ENCODE peak calls at places on chromosomes 12 and 14, in nine cellular contexts. One of them, this sample, is unnamed.

GRCh38 chr14:69017706-69018105 is 38.6 kb upstream of the ACTN1 start:
- DNase-seq in AG04449: no peak
- DNase-seq in epithelial cell of esophagus: no peak
- DNase-seq in Kasumi-1: no peak
- DNase-seq in HuH-7: no peak
- DNase-seq in CD4-positive, alpha-beta T cell: no peak
- DNase-seq in activated T-cell treated with anti-CD3 and anti-CD28 coated beads for 4 hours: no peak
- DNase-seq in omental fat pad: no peak
- DNase-seq in esophagus squamous epithelium: no peak
- DNase-seq in this sample: no peak

GRCh38 chr12:124392271-124392990 is 97.5 kb downstream of the RFLNA start:
- DNase-seq in AG04449: no peak
- DNase-seq in epithelial cell of esophagus: no peak
- DNase-seq in HuH-7: peak; percentile 36
- DNase-seq in CD4-positive, alpha-beta T cell: no peak
- DNase-seq in omental fat pad: no peak
- DNase-seq in activated T-cell treated with anti-CD3 and anti-CD28 coated beads for 4 hours: no peak
- DNase-seq in esophagus squamous epithelium: no peak
- DNase-seq in Kasumi-1: peak; percentile 45
- DNase-seq in this sample: no peak

GRCh38 chr12:66191547-66192126 is 2.6 kb downstream of the IRAK3 start:
- DNase-seq in HuH-7: peak; percentile 52
- DNase-seq in esophagus squamous epithelium: no peak
- DNase-seq in Kasumi-1: no peak
- DNase-seq in AG04449: no peak
- DNase-seq in activated T-cell treated with anti-CD3 and anti-CD28 coated beads for 4 hours: no peak
- DNase-seq in CD4-positive, alpha-beta T cell: no peak
- DNase-seq in epithelial cell of esophagus: no peak
- DNase-seq in omental fat pad: no peak
- DNase-seq in this sample: no peak

GRCh38 chr14:88611878-88612277 is 49.0 kb downstream of the ZC3H14 start:
- DNase-seq in omental fat pad: no peak
- DNase-seq in epithelial cell of esophagus: no peak
- DNase-seq in esophagus squamous epithelium: no peak
- DNase-seq in Kasumi-1: no peak
- DNase-seq in activated T-cell treated with anti-CD3 and anti-CD28 coated beads for 4 hours: no peak
- DNase-seq in AG04449: no peak
- DNase-seq in CD4-positive, alpha-beta T cell: no peak
- DNase-seq in HuH-7: no peak
- DNase-seq in this sample: no peak

GRCh38 chr12:113610698-113611097 is 139.0 kb upstream of the LHX5 start:
- DNase-seq in HuH-7: no peak
- DNase-seq in omental fat pad: no peak
- DNase-seq in esophagus squamous epithelium: no peak
- DNase-seq in CD4-positive, alpha-beta T cell: no peak
- DNase-seq in Kasumi-1: no peak
- DNase-seq in activated T-cell treated with anti-CD3 and anti-CD28 coated beads for 4 hours: no peak
- DNase-seq in epithelial cell of esophagus: no peak
- DNase-seq in AG04449: no peak
- DNase-seq in this sample: no peak

GRCh38 chr12:102427542-102427923 is 52.8 kb downstream of the IGF1 start:
- DNase-seq in AG04449: no peak
- DNase-seq in esophagus squamous epithelium: no peak
- DNase-seq in activated T-cell treated with anti-CD3 and anti-CD28 coated beads for 4 hours: no peak
- DNase-seq in HuH-7: no peak
- DNase-seq in Kasumi-1: no peak
- DNase-seq in omental fat pad: no peak
- DNase-seq in CD4-positive, alpha-beta T cell: no peak
- DNase-seq in epithelial cell of esophagus: no peak
- DNase-seq in this sample: no peak

GRCh38 chr12:53005215-53005985 is 856 bp upstream of the EIF4B start:
- DNase-seq in esophagus squamous epithelium: no peak
- DNase-seq in activated T-cell treated with anti-CD3 and anti-CD28 coated beads for 4 hours: peak; percentile 5
- DNase-seq in omental fat pad: no peak
- DNase-seq in Kasumi-1: no peak
- DNase-seq in epithelial cell of esophagus: no peak
- DNase-seq in CD4-positive, alpha-beta T cell: no peak
- DNase-seq in HuH-7: no peak
- DNase-seq in AG04449: no peak
- DNase-seq in this sample: no peak

GRCh38 chr12:51905507-51906438 is 1.5 kb upstream of the ACVRL1 start:
- DNase-seq in Kasumi-1: no peak
- DNase-seq in CD4-positive, alpha-beta T cell: no peak
- DNase-seq in AG04449: no peak
- DNase-seq in esophagus squamous epithelium: no peak
- DNase-seq in activated T-cell treated with anti-CD3 and anti-CD28 coated beads for 4 hours: no peak
- DNase-seq in epithelial cell of esophagus: no peak
- DNase-seq in HuH-7: no peak
- DNase-seq in omental fat pad: peak; percentile 70
- DNase-seq in this sample: no peak

GRCh38 chr14:38589747-38590350 is 334.0 kb upstream of the CLEC14A start:
- DNase-seq in HuH-7: no peak
- DNase-seq in Kasumi-1: no peak
- DNase-seq in AG04449: no peak
- DNase-seq in esophagus squamous epithelium: no peak
- DNase-seq in CD4-positive, alpha-beta T cell: no peak
- DNase-seq in omental fat pad: no peak
- DNase-seq in epithelial cell of esophagus: no peak
- DNase-seq in activated T-cell treated with anti-CD3 and anti-CD28 coated beads for 4 hours: no peak
- DNase-seq in this sample: no peak

GRCh38 chr12:12881495-12881894 is 9.9 kb upstream of the GPRC5A start:
- DNase-seq in esophagus squamous epithelium: no peak
- DNase-seq in CD4-positive, alpha-beta T cell: no peak
- DNase-seq in AG04449: no peak
- DNase-seq in activated T-cell treated with anti-CD3 and anti-CD28 coated beads for 4 hours: no peak
- DNase-seq in HuH-7: no peak
- DNase-seq in Kasumi-1: no peak
- DNase-seq in omental fat pad: no peak
- DNase-seq in epithelial cell of esophagus: peak; percentile 80
- DNase-seq in this sample: no peak

GRCh38 chr12:6052940-6053329 is 71.5 kb downstream of the VWF start:
- DNase-seq in Kasumi-1: no peak
- DNase-seq in omental fat pad: no peak
- DNase-seq in epithelial cell of esophagus: no peak
- DNase-seq in AG04449: no peak
- DNase-seq in esophagus squamous epithelium: no peak
- DNase-seq in HuH-7: no peak
- DNase-seq in activated T-cell treated with anti-CD3 and anti-CD28 coated beads for 4 hours: no peak
- DNase-seq in CD4-positive, alpha-beta T cell: no peak
- DNase-seq in this sample: no peak

GRCh38 chr12:68794653-68795253 is 13.2 kb upstream of the MDM2 start:
- DNase-seq in epithelial cell of esophagus: peak; percentile 91
- DNase-seq in AG04449: no peak
- DNase-seq in HuH-7: no peak
- DNase-seq in omental fat pad: no peak
- DNase-seq in activated T-cell treated with anti-CD3 and anti-CD28 coated beads for 4 hours: no peak
- DNase-seq in CD4-positive, alpha-beta T cell: no peak
- DNase-seq in Kasumi-1: no peak
- DNase-seq in esophagus squamous epithelium: no peak
- DNase-seq in this sample: no peak

GRCh38 chr12:56988207-56988739 is 18.1 kb downstream of the ZBTB39 start:
- DNase-seq in epithelial cell of esophagus: no peak
- DNase-seq in HuH-7: no peak
- DNase-seq in CD4-positive, alpha-beta T cell: no peak
- DNase-seq in activated T-cell treated with anti-CD3 and anti-CD28 coated beads for 4 hours: no peak
- DNase-seq in Kasumi-1: peak; percentile 96
- DNase-seq in esophagus squamous epithelium: no peak
- DNase-seq in omental fat pad: no peak
- DNase-seq in AG04449: no peak
- DNase-seq in this sample: no peak

GRCh38 chr14:100488057-100488456 is 99.2 kb downstream of the BEGAIN start:
- DNase-seq in AG04449: no peak
- DNase-seq in epithelial cell of esophagus: no peak
- DNase-seq in HuH-7: no peak
- DNase-seq in activated T-cell treated with anti-CD3 and anti-CD28 coated beads for 4 hours: no peak
- DNase-seq in omental fat pad: no peak
- DNase-seq in CD4-positive, alpha-beta T cell: no peak
- DNase-seq in Kasumi-1: no peak
- DNase-seq in esophagus squamous epithelium: no peak
- DNase-seq in this sample: no peak

GRCh38 chr12:75781532-75782046 is 250.0 kb downstream of the PHLDA1 start:
- DNase-seq in esophagus squamous epithelium: no peak
- DNase-seq in AG04449: no peak
- DNase-seq in omental fat pad: no peak
- DNase-seq in HuH-7: no peak
- DNase-seq in CD4-positive, alpha-beta T cell: no peak
- DNase-seq in epithelial cell of esophagus: peak; percentile 92
- DNase-seq in activated T-cell treated with anti-CD3 and anti-CD28 coated beads for 4 hours: no peak
- DNase-seq in Kasumi-1: no peak
- DNase-seq in this sample: no peak

GRCh38 chr12:47863985-47864384 is 40.8 kb downstream of the VDR start:
- DNase-seq in Kasumi-1: no peak
- DNase-seq in HuH-7: no peak
- DNase-seq in AG04449: no peak
- DNase-seq in activated T-cell treated with anti-CD3 and anti-CD28 coated beads for 4 hours: no peak
- DNase-seq in epithelial cell of esophagus: peak; percentile 32
- DNase-seq in esophagus squamous epithelium: no peak
- DNase-seq in omental fat pad: no peak
- DNase-seq in CD4-positive, alpha-beta T cell: no peak
- DNase-seq in this sample: no peak

GRCh38 chr12:26276709-26277108 is 81.3 kb downstream of the SSPN start:
- DNase-seq in AG04449: no peak
- DNase-seq in epithelial cell of esophagus: peak; percentile 21
- DNase-seq in esophagus squamous epithelium: no peak
- DNase-seq in Kasumi-1: no peak
- DNase-seq in activated T-cell treated with anti-CD3 and anti-CD28 coated beads for 4 hours: no peak
- DNase-seq in omental fat pad: no peak
- DNase-seq in CD4-positive, alpha-beta T cell: no peak
- DNase-seq in HuH-7: no peak
- DNase-seq in this sample: no peak

GRCh38 chr14:24312736-24313507 is 1.6 kb downstream of the LTB4R start:
- DNase-seq in esophagus squamous epithelium: no peak
- DNase-seq in epithelial cell of esophagus: no peak
- DNase-seq in CD4-positive, alpha-beta T cell: peak; percentile 10
- DNase-seq in activated T-cell treated with anti-CD3 and anti-CD28 coated beads for 4 hours: no peak
- DNase-seq in AG04449: no peak
- DNase-seq in omental fat pad: no peak
- DNase-seq in Kasumi-1: peak; percentile 89
- DNase-seq in HuH-7: no peak
- DNase-seq in this sample: no peak

GRCh38 chr12:46377678-46378077 is 5.1 kb upstream of the SLC38A2 start:
- DNase-seq in Kasumi-1: no peak
- DNase-seq in CD4-positive, alpha-beta T cell: no peak
- DNase-seq in HuH-7: no peak
- DNase-seq in AG04449: no peak
- DNase-seq in activated T-cell treated with anti-CD3 and anti-CD28 coated beads for 4 hours: no peak
- DNase-seq in esophagus squamous epithelium: no peak
- DNase-seq in omental fat pad: no peak
- DNase-seq in epithelial cell of esophagus: no peak
- DNase-seq in this sample: no peak

GRCh38 chr14:72543325-72543724 is 350.6 kb downstream of the DPF3 start:
- DNase-seq in CD4-positive, alpha-beta T cell: no peak
- DNase-seq in epithelial cell of esophagus: no peak
- DNase-seq in HuH-7: no peak
- DNase-seq in esophagus squamous epithelium: no peak
- DNase-seq in activated T-cell treated with anti-CD3 and anti-CD28 coated beads for 4 hours: no peak
- DNase-seq in Kasumi-1: no peak
- DNase-seq in omental fat pad: no peak
- DNase-seq in AG04449: no peak
- DNase-seq in this sample: no peak

GRCh38 chr12:6540181-6540877 is 6.0 kb downstream of the GAPDH start:
- DNase-seq in CD4-positive, alpha-beta T cell: peak; percentile 36
- DNase-seq in omental fat pad: peak; percentile 71
- DNase-seq in esophagus squamous epithelium: peak; percentile 41
- DNase-seq in activated T-cell treated with anti-CD3 and anti-CD28 coated beads for 4 hours: no peak
- DNase-seq in HuH-7: no peak
- DNase-seq in epithelial cell of esophagus: peak; percentile 99
- DNase-seq in AG04449: no peak
- DNase-seq in Kasumi-1: peak; percentile 35
- DNase-seq in this sample: peak; percentile 58

GRCh38 chr12:50614167-50614762 is 109.5 kb downstream of the DIP2B start:
- DNase-seq in CD4-positive, alpha-beta T cell: no peak
- DNase-seq in esophagus squamous epithelium: no peak
- DNase-seq in epithelial cell of esophagus: peak; percentile 88
- DNase-seq in omental fat pad: no peak
- DNase-seq in activated T-cell treated with anti-CD3 and anti-CD28 coated beads for 4 hours: no peak
- DNase-seq in HuH-7: no peak
- DNase-seq in Kasumi-1: no peak
- DNase-seq in AG04449: no peak
- DNase-seq in this sample: no peak

GRCh38 chr14:103628221-103628683 is 759 bp upstream of the KLC1 start:
- DNase-seq in omental fat pad: peak; percentile 50
- DNase-seq in epithelial cell of esophagus: peak; percentile 92
- DNase-seq in esophagus squamous epithelium: no peak
- DNase-seq in Kasumi-1: no peak
- DNase-seq in activated T-cell treated with anti-CD3 and anti-CD28 coated beads for 4 hours: no peak
- DNase-seq in HuH-7: peak; percentile 66
- DNase-seq in CD4-positive, alpha-beta T cell: no peak
- DNase-seq in AG04449: no peak
- DNase-seq in this sample: peak; percentile 59

GRCh38 chr12:12022306-12022931 is 48.3 kb upstream of the BCL2L14 start:
- DNase-seq in HuH-7: no peak
- DNase-seq in activated T-cell treated with anti-CD3 and anti-CD28 coated beads for 4 hours: no peak
- DNase-seq in omental fat pad: no peak
- DNase-seq in esophagus squamous epithelium: no peak
- DNase-seq in CD4-positive, alpha-beta T cell: no peak
- DNase-seq in Kasumi-1: no peak
- DNase-seq in epithelial cell of esophagus: no peak
- DNase-seq in AG04449: no peak
- DNase-seq in this sample: no peak

GRCh38 chr14:103298620-103299019 is 35.4 kb upstream of the EIF5 start:
- DNase-seq in activated T-cell treated with anti-CD3 and anti-CD28 coated beads for 4 hours: no peak
- DNase-seq in HuH-7: peak; percentile 52
- DNase-seq in AG04449: no peak
- DNase-seq in Kasumi-1: peak; percentile 37
- DNase-seq in CD4-positive, alpha-beta T cell: no peak
- DNase-seq in omental fat pad: no peak
- DNase-seq in esophagus squamous epithelium: no peak
- DNase-seq in epithelial cell of esophagus: no peak
- DNase-seq in this sample: no peak

GRCh38 chr12:115542656-115543055 is 734.8 kb downstream of the MED13L start:
- DNase-seq in activated T-cell treated with anti-CD3 and anti-CD28 coated beads for 4 hours: no peak
- DNase-seq in Kasumi-1: no peak
- DNase-seq in AG04449: no peak
- DNase-seq in CD4-positive, alpha-beta T cell: no peak
- DNase-seq in esophagus squamous epithelium: no peak
- DNase-seq in epithelial cell of esophagus: peak; percentile 50
- DNase-seq in omental fat pad: no peak
- DNase-seq in HuH-7: no peak
- DNase-seq in this sample: no peak

GRCh38 chr14:51653096-51653814 is 1.5 kb downstream of the FRMD6 start:
- DNase-seq in HuH-7: peak; percentile 8
- DNase-seq in Kasumi-1: peak; percentile 70
- DNase-seq in esophagus squamous epithelium: no peak
- DNase-seq in AG04449: no peak
- DNase-seq in epithelial cell of esophagus: no peak
- DNase-seq in CD4-positive, alpha-beta T cell: no peak
- DNase-seq in activated T-cell treated with anti-CD3 and anti-CD28 coated beads for 4 hours: no peak
- DNase-seq in omental fat pad: no peak
- DNase-seq in this sample: no peak

GRCh38 chr12:104825408-104825807 is 132.7 kb downstream of the SLC41A2 start:
- DNase-seq in omental fat pad: no peak
- DNase-seq in HuH-7: no peak
- DNase-seq in activated T-cell treated with anti-CD3 and anti-CD28 coated beads for 4 hours: no peak
- DNase-seq in esophagus squamous epithelium: no peak
- DNase-seq in AG04449: no peak
- DNase-seq in epithelial cell of esophagus: peak; percentile 5
- DNase-seq in Kasumi-1: no peak
- DNase-seq in CD4-positive, alpha-beta T cell: no peak
- DNase-seq in this sample: no peak

GRCh38 chr12:112904571-112904970 is 2.2 kb upstream of the OAS1 start:
- DNase-seq in epithelial cell of esophagus: no peak
- DNase-seq in esophagus squamous epithelium: no peak
- DNase-seq in activated T-cell treated with anti-CD3 and anti-CD28 coated beads for 4 hours: no peak
- DNase-seq in HuH-7: no peak
- DNase-seq in CD4-positive, alpha-beta T cell: no peak
- DNase-seq in AG04449: no peak
- DNase-seq in Kasumi-1: no peak
- DNase-seq in omental fat pad: no peak
- DNase-seq in this sample: no peak

GRCh38 chr12:66742508-66743367 is 63.9 kb upstream of the GRIP1 start:
- DNase-seq in esophagus squamous epithelium: no peak
- DNase-seq in Kasumi-1: peak; percentile 38
- DNase-seq in CD4-positive, alpha-beta T cell: no peak
- DNase-seq in omental fat pad: no peak
- DNase-seq in epithelial cell of esophagus: no peak
- DNase-seq in HuH-7: no peak
- DNase-seq in AG04449: no peak
- DNase-seq in activated T-cell treated with anti-CD3 and anti-CD28 coated beads for 4 hours: no peak
- DNase-seq in this sample: no peak

GRCh38 chr14:32073537-32074189 is 3.4 kb upstream of the ARHGAP5 start:
- DNase-seq in epithelial cell of esophagus: peak; percentile 88
- DNase-seq in omental fat pad: no peak
- DNase-seq in AG04449: no peak
- DNase-seq in activated T-cell treated with anti-CD3 and anti-CD28 coated beads for 4 hours: peak; percentile 36
- DNase-seq in CD4-positive, alpha-beta T cell: peak; percentile 28
- DNase-seq in HuH-7: peak; percentile 96
- DNase-seq in Kasumi-1: peak; percentile 89
- DNase-seq in esophagus squamous epithelium: no peak
- DNase-seq in this sample: no peak

This sample was measured in activated CD4-positive, CD25-positive, alpha-beta regulatory T cell treated with anti-CD3 and anti-CD28 coated beads, Interleukin-2, amount 50 U/mL, for 72 hours.